ENCODE peak calls at places on chromosomes 7 and 10, in seven cellular contexts. C is CD8-positive, alpha-beta memory T cell; V is transverse colon; F is heart right ventricle; O is ovary; Z is lower lobe of right lung; H is mesenchymal stem cell. T is an unnamed sample.

GRCh38 chr7:28957822-28958234 is 302 bp downstream of the TRIL start:
- DNase-seq in F (no peak), H (no peak), V (no peak), Z (no peak), O (no peak), C (no peak), T (no peak)

GRCh38 chr7:133688483-133689239 is 435.8 kb downstream of the EXOC4 start:
- DNase-seq in Z (no peak), F (no peak), V (no peak), H (peak; percentile 17), C (no peak), O (no peak), T (no peak)

GRCh38 chr10:18723801-18724200 is 64.6 kb downstream of the ARL5B start:
- DNase-seq in F (no peak), H (no peak), Z (no peak), C (no peak), V (no peak), O (no peak), T (no peak)

GRCh38 chr7:28979791-28980190 is 21.7 kb upstream of the TRIL start:
- DNase-seq in O (no peak), F (peak; percentile 30), V (no peak), C (no peak), Z (no peak), H (no peak), T (peak; percentile 81)

GRCh38 chr10:112526130-112526529 is 79.1 kb downstream of the VTI1A start:
- DNase-seq in V (no peak), F (no peak), C (no peak), O (no peak), Z (no peak), H (peak; percentile 69), T (no peak)

GRCh38 chr10:70935125-70935625 is 46.8 kb upstream of the PCBD1 start:
- DNase-seq in F (no peak), H (no peak), Z (no peak), O (no peak), C (no peak), V (no peak), T (peak; percentile 27)

GRCh38 chr10:132397036-132397541 is at the start of gene PWWP2B:
- DNase-seq in C (peak; percentile 65), F (peak; percentile 71), V (peak; percentile 72), Z (peak; percentile 78), H (peak; percentile 43), O (peak; percentile 75), T (peak; percentile 87)

GRCh38 chr7:43669286-43670081 is 59.8 kb downstream of the COA1 start:
- DNase-seq in C (peak; percentile 72), Z (no peak), O (no peak), F (no peak), H (peak; percentile 27), V (peak; percentile 26), T (no peak)

GRCh38 chr10:1978593-1978992 is 241.3 kb upstream of the ADARB2 start:
- DNase-seq in O (no peak), Z (no peak), F (no peak), C (no peak), H (no peak), V (no peak), T (no peak)

GRCh38 chr7:20799566-20800377 is 13.1 kb upstream of the SP8 start:
- DNase-seq in C (no peak), H (no peak), V (no peak), O (no peak), Z (no peak), F (no peak), T (no peak)

GRCh38 chr10:112213098-112213823 is 29.7 kb upstream of the GPAM start:
- DNase-seq in F (no peak), Z (no peak), H (no peak), V (no peak), C (no peak), O (no peak), T (no peak)

GRCh38 chr7:127150543-127150942 is 102.2 kb downstream of the GRM8 start:
- DNase-seq in Z (no peak), V (no peak), C (no peak), H (no peak), O (no peak), F (no peak), T (no peak)

GRCh38 chr10:132319853-132320669 is 11.9 kb upstream of the LRRC27 start:
- DNase-seq in F (no peak), H (peak; percentile 94), Z (no peak), V (no peak), C (no peak), O (no peak), T (no peak)

GRCh38 chr7:19969859-19970493 is 196.6 kb upstream of the TMEM196 start:
- DNase-seq in Z (no peak), F (no peak), O (no peak), V (no peak), H (peak; percentile 9), C (no peak), T (no peak)

GRCh38 chr10:47079177-47079580 is 168.0 kb downstream of the PTPN20 start:
- DNase-seq in H (no peak), O (no peak), C (no peak), Z (no peak), V (no peak), F (no peak), T (no peak)

GRCh38 chr10:101073631-101074030 is 11.8 kb downstream of the KAZALD1 start:
- DNase-seq in H (no peak), Z (no peak), O (no peak), F (no peak), C (no peak), V (no peak), T (no peak)

GRCh38 chr7:91034459-91035368 is 229.5 kb upstream of the FZD1 start:
- DNase-seq in O (peak; percentile 33), C (no peak), H (peak; percentile 42), V (peak; percentile 57), F (no peak), Z (no peak), T (peak; percentile 61)

GRCh38 chr10:109974509-109975191 is 33.1 kb upstream of the ADD3 start:
- DNase-seq in C (no peak), V (no peak), Z (no peak), F (no peak), H (no peak), O (no peak), T (no peak)

GRCh38 chr7:73829921-73830617 is 727 bp upstream of the CLDN4 start:
- DNase-seq in C (no peak), V (peak; percentile 81), O (no peak), Z (no peak), F (no peak), H (no peak), T (no peak)

GRCh38 chr10:48779077-48779476 is 94.4 kb downstream of the WDFY4 start:
- DNase-seq in H (no peak), V (no peak), O (no peak), F (no peak), Z (no peak), C (no peak), T (no peak)

GRCh38 chr10:70378122-70378521 is 4.3 kb downstream of the LRRC20 start:
- DNase-seq in F (no peak), V (no peak), C (no peak), O (no peak), Z (no peak), H (peak; percentile 93), T (no peak)

GRCh38 chr7:72213081-72213480 is 199.1 kb downstream of the CALN1 start:
- DNase-seq in H (no peak), F (no peak), C (no peak), Z (no peak), O (no peak), V (no peak), T (no peak)

DNA sequence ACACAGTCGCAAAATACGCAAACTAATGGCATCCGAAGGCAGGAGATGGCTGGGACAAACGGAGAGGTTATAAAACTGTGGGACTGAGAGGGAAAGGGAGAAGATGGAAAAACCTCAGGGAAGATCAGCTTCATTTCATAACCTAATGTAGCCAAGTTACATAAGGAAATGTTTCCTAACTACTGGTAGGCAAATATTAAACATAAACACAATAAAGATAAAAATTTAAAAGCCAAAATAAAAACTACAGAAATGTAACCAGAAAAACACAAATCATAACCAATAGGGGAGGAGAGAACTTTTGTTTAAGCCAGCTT is 13.1 kb upstream of the MNX1 start:
- DNase-seq in F (no peak), O (no peak), H (no peak), Z (no peak), V (no peak), C (no peak), T (no peak)
- H3K27me3 ChIP-seq in F (peaks cover 99% of the 10 kb centered on the region), O (no peaks in the 10 kb centered on the region), H (peaks cover 77% of the 10 kb centered on the region), Z (peaks cover 88% of the 10 kb centered on the region), V (peaks cover 100% of the 10 kb centered on the region), C (peaks cover 45% of the 10 kb centered on the region), T (peaks cover 10% of the 10 kb centered on the region)

DNA sequence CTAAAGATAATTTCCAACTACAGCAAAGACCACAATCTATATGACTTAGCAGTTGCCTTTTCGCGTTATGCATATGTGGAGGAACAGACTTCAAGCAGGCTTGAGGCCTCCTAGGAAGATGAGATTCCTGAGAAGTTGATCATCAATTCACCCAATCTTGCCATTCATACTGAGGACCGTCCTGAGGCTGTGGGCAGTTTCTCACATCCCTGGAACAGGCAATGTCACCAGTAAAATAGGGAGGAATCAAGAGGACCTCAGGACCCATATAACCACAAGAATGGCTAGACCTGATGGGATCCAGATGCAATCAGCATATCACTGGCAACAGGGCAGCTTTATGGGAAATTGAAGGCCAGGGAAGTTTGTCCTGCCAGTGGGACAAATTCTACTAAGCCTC is 17.3 kb downstream of the KDM7A start:
- DNase-seq in V (no peak), F (no peak), Z (no peak), H (no peak), O (no peak), C (no peak), T (no peak)
- H3K4me3 ChIP-seq in V (no peak overlapping the region), F (no peak overlapping the region), Z (no peak overlapping the region), H (no peak overlapping the region), O (no peak overlapping the region), C (no peak overlapping the region), T (no peak overlapping the region)

GRCh38 chr7:100373261-100373831 is at the start of gene PILRA:
- DNase-seq in F (no peak), O (no peak), H (peak; percentile 13), V (no peak), C (no peak), Z (peak; percentile 64), T (peak; percentile 45)
- H3K27ac ChIP-seq in F (no peak within 1 kb of the TSS), O (no peak within 1 kb of the TSS), H (no peak within 1 kb of the TSS), V (peak within 1 kb of the TSS; percentile 29), C (no peak within 1 kb of the TSS), Z (peak within 1 kb of the TSS; percentile 83), T (peak within 1 kb of the TSS; percentile 9)

GRCh38 chr7:79820387-79820786 is 314.2 kb upstream of the GNAI1 start:
- DNase-seq in V (peak; percentile 26), Z (peak; percentile 46), C (no peak), F (peak; percentile 65), O (peak; percentile 70), H (peak; percentile 82), T (peak; percentile 68)
- H3K27me3 ChIP-seq in V (no peaks in the 10 kb centered on the region), Z (no peaks in the 10 kb centered on the region), C (no peaks in the 10 kb centered on the region), F (no peaks in the 10 kb centered on the region), O (no peaks in the 10 kb centered on the region), H (no peaks in the 10 kb centered on the region), T (no peaks in the 10 kb centered on the region)

DNA sequence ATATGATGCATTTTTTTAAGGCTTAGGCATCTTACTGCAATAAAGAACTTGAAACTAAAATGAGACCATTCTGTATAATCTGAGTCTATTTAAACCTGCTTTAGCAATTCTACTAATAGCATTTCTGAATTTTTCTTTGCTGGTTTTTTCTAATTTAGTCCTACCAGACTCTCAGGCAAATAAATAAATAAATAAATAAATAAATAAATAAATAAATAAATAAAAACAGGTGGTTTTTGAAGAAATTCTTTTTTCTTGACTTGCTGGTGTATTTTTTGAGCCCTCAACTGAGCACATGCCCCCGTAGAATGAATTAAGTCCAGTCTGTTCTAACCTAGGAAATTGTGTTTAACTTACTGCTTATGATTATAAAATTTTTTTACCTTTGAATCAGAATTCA is 134.7 kb upstream of the FOXP2 start:
- DNase-seq in C (no peak), F (no peak), O (no peak), H (no peak), V (no peak), Z (no peak), T (no peak)
- H3K4me3 ChIP-seq in C (no peak overlapping the region), F (no peak overlapping the region), O (no peak overlapping the region), H (no peak overlapping the region), V (no peak overlapping the region), Z (no peak overlapping the region), T (no peak overlapping the region)